ENCODE peak calls at places on chromosome 14, in six cellular contexts. R is stromal cell of bone marrow; I is activated T-cell treated with anti-CD3 and anti-CD28 coated beads, Interleukin-2, amount 50 U/mL, for 72 hours; U is IMR-90; Q is osteocyte; Y is H9. S is an unnamed sample.

GRCh38 chr14:75612157-75612556 is 33.7 kb downstream of the FLVCR2 start:
- DNase-seq in U (no peak), R (no peak), Y (no peak), Q (no peak), I (no peak), S (no peak)

GRCh38 chr14:81727243-81727642 is 193.6 kb upstream of the SEL1L start:
- DNase-seq in R (no peak), I (no peak), U (no peak), Q (no peak), Y (no peak), S (no peak)

GRCh38 chr14:93926873-93927571 is at the start of gene FAM181A:
- DNase-seq in U (no peak), Q (no peak), R (no peak), I (no peak), Y (no peak), S (no peak)

GRCh38 chr14:100653409-100653808 is 66.2 kb upstream of the BEGAIN start:
- DNase-seq in U (no peak), R (no peak), I (peak), Y (peak), Q (no peak), S (no peak)

GRCh38 chr14:32054536-32054935 is 22.6 kb upstream of the ARHGAP5 start:
- DNase-seq in R (no peak), Y (no peak), I (no peak), U (no peak), Q (no peak), S (no peak)

GRCh38 chr14:24416254-24416931 is 13.1 kb downstream of the CBLN3 start:
- DNase-seq in U (no peak), Q (no peak), Y (no peak), R (no peak), I (no peak), S (no peak)

GRCh38 chr14:85529803-85530574 is at the start of gene FLRT2:
- DNase-seq in Y (peak), Q (peak), U (peak), R (no peak), I (no peak), S (peak)

GRCh38 chr14:72970058-72970630 is 43.9 kb downstream of the DCAF4 start:
- DNase-seq in R (no peak), Q (no peak), U (no peak), I (no peak), Y (no peak), S (no peak)

GRCh38 chr14:35384386-35385041 is 20.0 kb downstream of the NFKBIA start:
- DNase-seq in I (no peak), R (peak), Q (no peak), U (peak), Y (no peak), S (peak)

GRCh38 chr14:78071016-78071549 is 99.1 kb upstream of the NRXN3 start:
- DNase-seq in Q (no peak), U (no peak), Y (no peak), R (no peak), I (no peak), S (no peak)

GRCh38 chr14:103198429-103199140 is 75.3 kb downstream of the TNFAIP2 start:
- DNase-seq in Q (no peak), Y (no peak), R (peak), I (no peak), U (peak), S (peak)

GRCh38 chr14:60648169-60648933 is 926 bp downstream of the SIX1 start:
- DNase-seq in I (no peak), U (peak), Q (no peak), Y (peak), R (no peak), S (no peak)

GRCh38 chr14:46788994-46789393 is 137.4 kb upstream of the RPL10L start:
- DNase-seq in R (no peak), U (no peak), I (no peak), Y (no peak), Q (no peak), S (no peak)

GRCh38 chr14:22185191-22185590 is 403.8 kb downstream of the DAD1 start:
- DNase-seq in U (peak), R (no peak), Y (no peak), I (no peak), Q (no peak), S (peak)

GRCh38 chr14:58131386-58131785 is 20.6 kb downstream of the ARMH4 start:
- DNase-seq in I (no peak), Q (no peak), R (peak), Y (no peak), U (peak), S (peak)

S was measured in fibroblast of villous mesenchyme.